ENCODE peak calls at places on chromosomes 7 and 10, in nine cellular contexts. Z, H, O, L, C, D, A, B and T are unnamed samples.

GRCh38 chr10:92550924-92551323 is 23.0 kb downstream of the IDE start:
- DNase-seq in Z (peak), H (no peak), O (no peak), L (no peak), C (no peak), D (no peak), A (no peak), B (no peak), T (no peak)

GRCh38 chr7:28748934-28749584 is 209.1 kb downstream of the TRIL start:
- DNase-seq in Z (peak), H (no peak), O (peak), L (no peak), C (no peak), D (peak), A (no peak), B (no peak), T (no peak)

GRCh38 chr7:128729489-128729888 is 9.7 kb upstream of the CALU start:
- DNase-seq in Z (no peak), H (no peak), O (no peak), L (peak), C (no peak), D (no peak), A (no peak), B (no peak), T (no peak)

GRCh38 chr10:35890970-35891330 is 248.9 kb upstream of the FZD8 start:
- DNase-seq in Z (no peak), H (no peak), O (no peak), L (no peak), C (no peak), D (no peak), A (no peak), B (no peak), T (no peak)

GRCh38 chr7:36515847-36516246 is 126.2 kb downstream of the ANLN start:
- DNase-seq in Z (no peak), H (no peak), O (no peak), L (no peak), C (no peak), D (no peak), A (no peak), B (no peak), T (no peak)

GRCh38 chr7:94761451-94761850 is 105.5 kb upstream of the SGCE start:
- DNase-seq in Z (no peak), H (no peak), O (no peak), L (no peak), C (no peak), D (no peak), A (no peak), B (no peak), T (no peak)

GRCh38 chr10:96665306-96665705 is 55.0 kb downstream of the PIK3AP1 start:
- DNase-seq in Z (peak), H (no peak), O (no peak), L (no peak), C (no peak), D (no peak), A (no peak), B (no peak), T (no peak)

GRCh38 chr10:24993237-24993958 is 22.6 kb downstream of the ENKUR start:
- DNase-seq in Z (no peak), H (no peak), O (no peak), L (no peak), C (no peak), D (no peak), A (no peak), B (no peak), T (no peak)

GRCh38 chr10:59779656-59780521 is 26.6 kb upstream of the MRLN start:
- DNase-seq in Z (no peak), H (no peak), O (no peak), L (no peak), C (no peak), D (no peak), A (no peak), B (no peak), T (no peak)

GRCh38 chr10:130740788-130741785 is 570.4 kb downstream of the TCERG1L start:
- DNase-seq in Z (no peak), H (no peak), O (no peak), L (no peak), C (no peak), D (no peak), A (no peak), B (no peak), T (no peak)

GRCh38 chr10:64732372-64732715 is 1211.1 kb downstream of the REEP3 start:
- DNase-seq in Z (no peak), H (no peak), O (no peak), L (no peak), C (no peak), D (no peak), A (no peak), B (no peak), T (no peak)

GRCh38 chr7:155344618-155345433 is 47.1 kb downstream of the INSIG1 start:
- DNase-seq in Z (peak), H (peak), O (peak), L (peak), C (no peak), D (peak), A (peak), B (peak), T (peak)

GRCh38 chr7:47435889-47436312 is 146.0 kb downstream of the TNS3 start:
- DNase-seq in Z (peak), H (peak), O (peak), L (peak), C (no peak), D (peak), A (peak), B (peak), T (peak)

GRCh38 chr7:45924283-45924682 is 3.2 kb upstream of the IGFBP3 start:
- DNase-seq in Z (peak), H (no peak), O (no peak), L (no peak), C (no peak), D (no peak), A (no peak), B (no peak), T (no peak)

GRCh38 chr7:115728518-115728917 is 302.0 kb downstream of the TFEC start:
- DNase-seq in Z (no peak), H (no peak), O (no peak), L (no peak), C (no peak), D (no peak), A (no peak), B (no peak), T (no peak)

GRCh38 chr10:42937048-42937447 is 139.8 kb upstream of the RET start:
- DNase-seq in Z (no peak), H (no peak), O (no peak), L (no peak), C (no peak), D (no peak), A (no peak), B (no peak), T (no peak)

GRCh38 chr7:116515584-116515983 is 9.3 kb upstream of the CAV1 start:
- DNase-seq in Z (no peak), H (no peak), O (no peak), L (no peak), C (no peak), D (no peak), A (no peak), B (no peak), T (no peak)

GRCh38 chr10:111089293-111089692 is 12.5 kb downstream of the ADRA2A start:
- DNase-seq in Z (no peak), H (no peak), O (no peak), L (no peak), C (no peak), D (no peak), A (no peak), B (no peak), T (no peak)

GRCh38 chr10:34835908-34836558 is 20.9 kb upstream of the PARD3 start:
- DNase-seq in Z (no peak), H (no peak), O (no peak), L (no peak), C (peak), D (no peak), A (no peak), B (no peak), T (no peak)

GRCh38 chr10:50392966-50393718 is 141.8 kb upstream of the ASAH2 start:
- DNase-seq in Z (peak), H (no peak), O (no peak), L (peak), C (no peak), D (no peak), A (no peak), B (no peak), T (no peak)

GRCh38 chr7:94001396-94001795 is 2.8 kb downstream of the BET1 start:
- DNase-seq in Z (no peak), H (no peak), O (no peak), L (no peak), C (no peak), D (no peak), A (no peak), B (no peak), T (no peak)

GRCh38 chr7:41199136-41199535 is 503.8 kb downstream of the INHBA start:
- DNase-seq in Z (no peak), H (no peak), O (no peak), L (no peak), C (no peak), D (no peak), A (no peak), B (no peak), T (no peak)

GRCh38 chr7:131517218-131517923 is 39.1 kb downstream of the PODXL start:
- DNase-seq in Z (no peak), H (no peak), O (no peak), L (no peak), C (no peak), D (no peak), A (no peak), B (no peak), T (peak)

GRCh38 chr7:20816389-20816959 is 29.8 kb upstream of the SP8 start:
- DNase-seq in Z (no peak), H (no peak), O (no peak), L (no peak), C (no peak), D (no peak), A (no peak), B (no peak), T (no peak)

GRCh38 chr10:51063659-51064535 is 10.4 kb upstream of the PRKG1 start:
- DNase-seq in Z (peak), H (peak), O (peak), L (peak), C (no peak), D (peak), A (no peak), B (peak), T (no peak)

GRCh38 chr7:98315318-98315993 is 34.0 kb downstream of the BRI3 start:
- DNase-seq in Z (no peak), H (no peak), O (no peak), L (no peak), C (peak), D (no peak), A (no peak), B (no peak), T (no peak)

GRCh38 chr10:76523798-76524231 is 1092.4 kb downstream of the LRMDA start:
- DNase-seq in Z (no peak), H (no peak), O (no peak), L (no peak), C (no peak), D (no peak), A (no peak), B (no peak), T (no peak)

GRCh38 chr10:5574642-5575131 is 49.9 kb downstream of the CALML3 start:
- DNase-seq in Z (no peak), H (no peak), O (no peak), L (no peak), C (no peak), D (no peak), A (no peak), B (no peak), T (no peak)

GRCh38 chr7:151552352-151553028 is 32.8 kb upstream of the RHEB start:
- DNase-seq in Z (no peak), H (no peak), O (no peak), L (no peak), C (no peak), D (no peak), A (no peak), B (no peak), T (no peak)

GRCh38 chr7:21476429-21476828 is 48.5 kb downstream of the SP4 start:
- DNase-seq in Z (no peak), H (no peak), O (no peak), L (no peak), C (no peak), D (no peak), A (no peak), B (no peak), T (no peak)

GRCh38 chr10:50936335-50936734 is 50.9 kb upstream of the A1CF start:
- DNase-seq in Z (no peak), H (no peak), O (no peak), L (no peak), C (no peak), D (no peak), A (no peak), B (no peak), T (no peak)

GRCh38 chr7:1733206-1733907 is 63.3 kb downstream of the ELFN1 start:
- DNase-seq in Z (no peak), H (no peak), O (no peak), L (no peak), C (no peak), D (no peak), A (no peak), B (peak), T (no peak)

GRCh38 chr10:77763453-77764430 is 126.1 kb upstream of the KCNMA1 start:
- DNase-seq in Z (no peak), H (peak), O (no peak), L (no peak), C (no peak), D (no peak), A (peak), B (no peak), T (no peak)

GRCh38 chr10:118459642-118460193 is 117.6 kb upstream of the FAM204A start:
- DNase-seq in Z (peak), H (peak), O (peak), L (peak), C (no peak), D (peak), A (peak), B (peak), T (peak)

GRCh38 chr10:46220872-46221538 is 65.8 kb upstream of the ANTXRL start:
- DNase-seq in Z (peak), H (peak), O (no peak), L (peak), C (no peak), D (no peak), A (peak), B (no peak), T (no peak)

GRCh38 chr10:90930971-90931841 is 10.3 kb upstream of the ANKRD1 start:
- DNase-seq in Z (peak), H (peak), O (no peak), L (peak), C (no peak), D (no peak), A (no peak), B (no peak), T (no peak)

DNA sequence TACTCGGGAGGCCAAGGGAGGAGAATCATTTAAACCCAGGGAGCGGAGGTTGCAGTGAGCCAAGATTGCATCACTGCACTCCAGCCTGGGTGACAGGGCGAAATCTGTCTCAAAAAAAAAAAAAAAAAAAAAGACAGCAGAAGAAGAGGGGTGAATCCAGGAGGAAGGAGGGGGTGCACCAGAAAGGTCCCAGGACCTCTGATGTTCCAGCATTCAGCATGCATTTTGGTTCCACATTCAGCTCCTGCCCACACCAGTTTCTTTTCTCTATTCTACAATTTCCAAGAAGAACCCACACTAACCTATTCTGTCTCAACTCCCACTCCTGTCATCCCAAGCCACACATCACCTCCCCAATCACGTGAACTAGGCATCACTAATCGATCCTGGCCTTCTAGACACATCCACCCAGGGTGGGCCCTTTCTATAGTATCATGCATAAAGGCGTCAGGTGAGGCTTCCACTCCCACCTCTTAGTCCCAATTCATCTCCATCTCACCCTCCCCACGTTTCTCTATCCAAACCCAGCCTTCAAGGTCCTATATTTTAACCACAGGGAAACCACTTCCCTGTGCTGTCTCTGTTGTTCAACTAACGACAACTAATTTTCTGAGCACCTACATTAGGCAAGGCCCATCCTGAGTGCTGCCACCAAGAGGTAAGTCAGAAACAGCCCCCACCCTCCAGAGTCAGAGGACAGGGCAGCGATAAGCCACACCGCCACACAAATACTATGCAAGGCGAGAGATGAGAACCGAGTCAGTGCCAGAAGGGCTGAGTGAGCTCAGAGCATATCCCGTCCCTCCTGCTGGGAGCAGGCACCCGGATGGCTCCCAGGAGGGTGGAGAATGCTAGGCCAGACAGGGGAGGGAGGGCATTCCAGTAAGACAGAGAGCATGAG is 2.2 kb downstream of the ANXA11 start:
- DNase-seq in Z (peak), H (peak), O (peak), L (peak), C (peak), D (no peak), A (peak), B (no peak), T (peak)
- TF ChIP-seq REST in Z (no peak), H (no peak), O (no peak), L (no peak), C (no peak), D (no peak), A (peak), B (no peak), T (no peak)

GRCh38 chr10:124211921-124212320 is 118.5 kb upstream of the CHST15 start:
- DNase-seq in Z (no peak), H (no peak), O (no peak), L (no peak), C (no peak), D (no peak), A (no peak), B (no peak), T (no peak)

GRCh38 chr10:124214610-124215009 is 121.2 kb upstream of the CHST15 start:
- DNase-seq in Z (no peak), H (no peak), O (no peak), L (no peak), C (no peak), D (no peak), A (no peak), B (no peak), T (no peak)

GRCh38 chr10:124212702-124213101 is 119.3 kb upstream of the CHST15 start:
- DNase-seq in Z (no peak), H (no peak), O (no peak), L (no peak), C (no peak), D (no peak), A (no peak), B (no peak), T (no peak)

GRCh38 chr10:124213881-124214523 is 120.6 kb upstream of the CHST15 start:
- DNase-seq in Z (no peak), H (no peak), O (no peak), L (no peak), C (no peak), D (no peak), A (no peak), B (no peak), T (no peak)

DNA sequence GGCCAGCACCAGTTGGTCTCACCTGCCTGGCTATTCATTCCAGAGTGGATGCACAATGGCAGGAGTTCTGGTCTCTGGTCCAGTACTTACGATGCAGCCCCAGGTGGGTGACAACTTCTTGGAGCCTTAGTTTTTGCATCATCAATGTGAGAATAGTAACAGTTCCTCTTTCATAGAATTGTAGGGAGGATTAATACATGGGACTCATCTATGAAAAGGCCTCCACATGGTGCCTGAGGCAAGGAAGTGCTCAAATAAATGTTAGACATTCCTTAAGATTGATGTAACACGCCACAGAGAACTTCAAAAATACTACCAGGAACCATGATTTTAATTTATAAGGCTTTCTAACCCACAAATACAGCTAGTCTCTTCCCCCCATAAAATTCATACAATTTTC is 120.1 kb upstream of the CHST15 start:
- DNase-seq in Z (no peak), H (no peak), O (no peak), L (no peak), C (no peak), D (no peak), A (no peak), B (no peak), T (no peak)
- TF ChIP-seq REST in Z (no peak), H (no peak), O (no peak), L (no peak), C (no peak), D (no peak), A (no peak), B (no peak), T (no peak)

GRCh38 chr10:79116363-79116762 is 47.6 kb downstream of the ZMIZ1 start:
- DNase-seq in Z (no peak), H (no peak), O (no peak), L (no peak), C (peak), D (no peak), A (no peak), B (no peak), T (no peak)
- TF ChIP-seq REST in Z (no peak), H (no peak), O (no peak), L (no peak), C (no peak), D (no peak), A (no peak), B (no peak), T (no peak)

GRCh38 chr10:86364551-86365345 is 1.8 kb downstream of the GRID1 start:
- DNase-seq in Z (no peak), H (peak), O (no peak), L (no peak), C (no peak), D (no peak), A (no peak), B (no peak), T (no peak)

GRCh38 chr10:86363833-86364511 is 2.6 kb downstream of the GRID1 start:
- DNase-seq in Z (no peak), H (no peak), O (no peak), L (no peak), C (no peak), D (no peak), A (no peak), B (no peak), T (no peak)

GRCh38 chr10:86366033-86366901 is at the start of gene GRID1:
- DNase-seq in Z (no peak), H (peak), O (no peak), L (no peak), C (no peak), D (no peak), A (peak), B (peak), T (no peak)

GRCh38 chr10:86366902-86367338 is 325 bp upstream of the GRID1 start:
- DNase-seq in Z (no peak), H (no peak), O (no peak), L (no peak), C (no peak), D (no peak), A (no peak), B (no peak), T (no peak)

DNA sequence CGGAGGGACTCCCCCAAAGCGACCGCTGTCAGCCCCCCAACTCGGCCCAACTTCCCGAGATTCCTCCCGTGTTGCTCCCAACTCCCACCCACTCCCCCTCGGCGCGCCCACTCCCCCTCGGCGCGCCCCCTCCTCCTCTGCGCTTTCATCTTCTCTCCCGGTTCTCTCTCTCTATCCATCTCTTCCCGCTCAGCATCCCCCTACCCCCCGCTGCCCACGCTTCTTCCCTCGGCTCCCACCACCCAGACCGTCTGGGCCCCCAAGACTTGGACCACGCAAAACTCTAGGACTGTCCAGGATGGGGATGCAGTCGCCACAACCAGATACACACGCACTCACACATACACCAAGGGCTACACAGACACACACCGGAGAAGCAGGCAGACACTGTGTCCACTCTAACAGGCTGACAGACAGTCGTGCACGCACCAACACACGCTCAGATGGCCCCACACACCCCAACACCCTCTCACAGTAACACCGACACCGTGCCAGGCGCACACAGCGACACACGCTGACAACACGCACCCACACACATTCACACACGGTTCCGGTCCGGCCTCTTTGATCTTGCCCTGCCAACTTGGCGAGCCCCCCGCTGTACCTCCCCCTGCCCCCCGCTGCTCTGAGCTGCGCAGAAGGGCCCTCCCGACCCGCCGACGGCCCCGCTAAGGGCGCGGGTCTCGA is 1.1 kb downstream of the GRID1 start:
- DNase-seq in Z (no peak), H (peak), O (no peak), L (no peak), C (no peak), D (no peak), A (no peak), B (no peak), T (no peak)
- TF ChIP-seq REST in Z (no peak), H (no peak), O (no peak), L (no peak), C (no peak), D (no peak), A (no peak), B (no peak), T (no peak)

GRCh38 chr10:33706191-33706590 is 371.7 kb upstream of the NRP1 start:
- DNase-seq in Z (peak), H (no peak), O (no peak), L (no peak), C (no peak), D (no peak), A (no peak), B (no peak), T (no peak)
- TF ChIP-seq REST in Z (no peak), H (no peak), O (no peak), L (no peak), C (no peak), D (no peak), A (no peak), B (no peak), T (no peak)